ENCODE peak calls at places on chromosomes 3 and 15, in nine cellular contexts. One of them, this sample, is unnamed.

GRCh38 chr3:30353711-30354467 is 252.5 kb upstream of the TGFBR2 start:
- DNase-seq in right cardiac atrium: no peak
- DNase-seq in cardiac muscle cell: no peak
- DNase-seq in thoracic aorta: no peak
- DNase-seq in dorsolateral prefrontal cortex: no peak
- DNase-seq in BJ: no peak
- DNase-seq in CD4-positive, alpha-beta memory T cell: peak; percentile 88
- DNase-seq in brain microvascular endothelial cell: no peak
- DNase-seq in adipocyte: no peak
- DNase-seq in this sample: no peak

GRCh38 chr3:125177746-125178145 is 34.8 kb downstream of the SLC12A8 start:
- DNase-seq in right cardiac atrium: no peak
- DNase-seq in cardiac muscle cell: no peak
- DNase-seq in thoracic aorta: no peak
- DNase-seq in dorsolateral prefrontal cortex: no peak
- DNase-seq in BJ: no peak
- DNase-seq in CD4-positive, alpha-beta memory T cell: no peak
- DNase-seq in brain microvascular endothelial cell: no peak
- DNase-seq in adipocyte: no peak
- DNase-seq in this sample: no peak

GRCh38 chr3:187139126-187139894 is at the start of gene RPL39L:
- DNase-seq in right cardiac atrium: peak; percentile 85
- DNase-seq in cardiac muscle cell: peak; percentile 91
- DNase-seq in thoracic aorta: peak; percentile 21
- DNase-seq in dorsolateral prefrontal cortex: peak; percentile 70
- DNase-seq in BJ: peak; percentile 23
- DNase-seq in CD4-positive, alpha-beta memory T cell: peak; percentile 91
- DNase-seq in brain microvascular endothelial cell: peak; percentile 77
- DNase-seq in adipocyte: peak; percentile 94
- DNase-seq in this sample: peak; percentile 83

GRCh38 chr3:48217449-48217848 is 5.8 kb upstream of the CAMP start:
- DNase-seq in right cardiac atrium: no peak
- DNase-seq in cardiac muscle cell: no peak
- DNase-seq in thoracic aorta: no peak
- DNase-seq in dorsolateral prefrontal cortex: no peak
- DNase-seq in BJ: no peak
- DNase-seq in CD4-positive, alpha-beta memory T cell: no peak
- DNase-seq in brain microvascular endothelial cell: no peak
- DNase-seq in adipocyte: no peak
- DNase-seq in this sample: no peak

GRCh38 chr3:187027531-187027936 is 97.2 kb downstream of the ST6GAL1 start:
- DNase-seq in right cardiac atrium: no peak
- DNase-seq in cardiac muscle cell: no peak
- DNase-seq in thoracic aorta: no peak
- DNase-seq in dorsolateral prefrontal cortex: no peak
- DNase-seq in BJ: no peak
- DNase-seq in CD4-positive, alpha-beta memory T cell: peak; percentile 85
- DNase-seq in brain microvascular endothelial cell: no peak
- DNase-seq in adipocyte: no peak
- DNase-seq in this sample: no peak

GRCh38 chr15:58987036-58987435 is 427 bp upstream of the RNF111 start:
- DNase-seq in right cardiac atrium: no peak
- DNase-seq in cardiac muscle cell: no peak
- DNase-seq in thoracic aorta: no peak
- DNase-seq in dorsolateral prefrontal cortex: no peak
- DNase-seq in BJ: no peak
- DNase-seq in CD4-positive, alpha-beta memory T cell: no peak
- DNase-seq in brain microvascular endothelial cell: no peak
- DNase-seq in adipocyte: peak; percentile 42
- DNase-seq in this sample: no peak

GRCh38 chr3:113985526-113985925 is 37.7 kb downstream of the ZDHHC23 start:
- DNase-seq in right cardiac atrium: no peak
- DNase-seq in cardiac muscle cell: peak; percentile 2
- DNase-seq in thoracic aorta: no peak
- DNase-seq in dorsolateral prefrontal cortex: no peak
- DNase-seq in BJ: no peak
- DNase-seq in CD4-positive, alpha-beta memory T cell: peak; percentile 19
- DNase-seq in brain microvascular endothelial cell: no peak
- DNase-seq in adipocyte: no peak
- DNase-seq in this sample: no peak

GRCh38 chr15:58190419-58190818 is 52.2 kb downstream of the AQP9 start:
- DNase-seq in right cardiac atrium: no peak
- DNase-seq in cardiac muscle cell: no peak
- DNase-seq in thoracic aorta: no peak
- DNase-seq in dorsolateral prefrontal cortex: no peak
- DNase-seq in BJ: no peak
- DNase-seq in CD4-positive, alpha-beta memory T cell: no peak
- DNase-seq in brain microvascular endothelial cell: no peak
- DNase-seq in adipocyte: no peak
- DNase-seq in this sample: no peak

DNA sequence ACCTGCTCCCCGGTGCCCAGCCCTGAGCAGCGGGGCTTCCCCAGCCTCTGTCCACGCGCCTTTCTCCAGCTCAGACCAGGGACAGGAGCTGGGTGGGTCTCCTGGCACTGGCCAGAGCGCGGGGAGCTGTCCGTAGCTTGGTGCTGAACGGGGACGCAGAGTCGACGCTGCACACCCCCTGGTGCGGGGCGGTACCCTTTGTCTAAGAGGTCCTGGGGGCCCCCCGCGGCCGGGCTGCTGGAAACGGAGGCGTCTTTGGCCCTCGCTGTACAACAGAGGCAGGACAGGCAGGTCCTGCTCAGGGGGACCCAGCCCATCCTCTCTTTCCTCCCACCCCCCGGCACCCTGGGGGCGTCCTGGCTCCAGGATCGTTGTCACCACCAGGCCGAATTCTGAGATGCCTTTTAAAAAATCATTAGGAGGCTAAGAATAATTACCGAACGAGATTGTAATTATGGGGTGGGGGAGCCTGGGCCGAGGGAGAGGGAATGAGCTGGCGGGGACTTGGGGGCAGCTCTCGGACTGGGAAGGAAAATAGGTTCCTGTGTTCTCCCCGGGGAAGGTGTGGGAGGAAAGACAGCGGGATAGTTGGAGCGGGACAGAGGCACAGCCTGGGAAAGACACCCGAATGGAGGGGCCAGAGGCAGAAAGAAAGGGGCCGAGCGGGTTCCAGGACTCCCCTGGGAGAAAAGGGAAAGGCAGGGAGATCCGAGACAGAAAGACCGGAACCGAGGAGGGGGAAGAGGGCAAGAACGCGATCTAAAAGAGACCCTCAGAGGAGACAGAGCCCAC is 4.1 kb upstream of the SKOR1 start:
- DNase-seq in right cardiac atrium: peak; percentile 62
- DNase-seq in cardiac muscle cell: peak; percentile 70
- DNase-seq in thoracic aorta: no peak
- DNase-seq in dorsolateral prefrontal cortex: no peak
- DNase-seq in BJ: no peak
- DNase-seq in CD4-positive, alpha-beta memory T cell: no peak
- DNase-seq in brain microvascular endothelial cell: no peak
- DNase-seq in adipocyte: peak; percentile 77
- DNase-seq in this sample: peak; percentile 53
- H3K27me3 ChIP-seq in right cardiac atrium: no peaks in the 10 kb centered on the region
- H3K27me3 ChIP-seq in cardiac muscle cell: peaks cover 100% of the 10 kb centered on the region
- H3K27me3 ChIP-seq in thoracic aorta: peaks cover 52% of the 10 kb centered on the region
- H3K27me3 ChIP-seq in dorsolateral prefrontal cortex: peaks cover 82% of the 10 kb centered on the region
- H3K27me3 ChIP-seq in BJ: peaks cover 69% of the 10 kb centered on the region
- H3K27me3 ChIP-seq in CD4-positive, alpha-beta memory T cell: peaks cover 52% of the 10 kb centered on the region
- H3K27me3 ChIP-seq in brain microvascular endothelial cell: peaks cover 80% of the 10 kb centered on the region
- H3K27me3 ChIP-seq in adipocyte: peaks cover 73% of the 10 kb centered on the region
- H3K27me3 ChIP-seq in this sample: peaks cover 100% of the 10 kb centered on the region

GRCh38 chr15:28907338-28907961 is 21.7 kb downstream of the APBA2 start:
- DNase-seq in right cardiac atrium: no peak
- DNase-seq in cardiac muscle cell: no peak
- DNase-seq in thoracic aorta: no peak
- DNase-seq in dorsolateral prefrontal cortex: peak; percentile 8
- DNase-seq in BJ: no peak
- DNase-seq in CD4-positive, alpha-beta memory T cell: no peak
- DNase-seq in brain microvascular endothelial cell: no peak
- DNase-seq in adipocyte: no peak
- DNase-seq in this sample: no peak
- H3K27me3 ChIP-seq in right cardiac atrium: no peaks in the 10 kb centered on the region
- H3K27me3 ChIP-seq in cardiac muscle cell: no peaks in the 10 kb centered on the region
- H3K27me3 ChIP-seq in thoracic aorta: no peaks in the 10 kb centered on the region
- H3K27me3 ChIP-seq in dorsolateral prefrontal cortex: no peaks in the 10 kb centered on the region
- H3K27me3 ChIP-seq in BJ: no peaks in the 10 kb centered on the region
- H3K27me3 ChIP-seq in CD4-positive, alpha-beta memory T cell: no peaks in the 10 kb centered on the region
- H3K27me3 ChIP-seq in brain microvascular endothelial cell: no peaks in the 10 kb centered on the region
- H3K27me3 ChIP-seq in adipocyte: peaks cover 7% of the 10 kb centered on the region
- H3K27me3 ChIP-seq in this sample: peaks cover 43% of the 10 kb centered on the region

DNA sequence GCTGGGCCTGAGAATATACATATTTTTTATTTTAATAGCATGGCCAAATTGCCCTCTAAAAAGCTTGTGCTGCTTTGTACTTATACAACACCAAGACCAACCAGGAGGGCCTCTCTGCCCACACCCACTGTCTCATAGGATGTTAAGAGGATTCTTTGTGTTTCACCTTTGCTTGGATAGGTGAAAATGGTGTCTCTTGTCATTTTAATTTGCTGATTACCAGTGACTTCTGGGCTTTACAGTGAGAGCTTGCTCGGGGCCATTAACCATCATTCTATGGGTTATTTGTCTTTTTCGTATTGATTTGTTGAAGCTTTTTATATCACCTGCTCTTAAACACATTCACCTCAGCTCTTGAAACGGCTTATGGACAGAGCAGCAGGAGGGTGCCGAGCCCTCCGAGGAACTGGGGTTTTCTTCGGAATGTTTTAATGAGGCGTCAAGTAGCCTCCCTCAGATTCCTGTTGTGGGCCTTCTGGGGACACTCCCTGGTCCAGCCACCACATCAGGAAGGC is 10.5 kb downstream of the PTH1R start:
- DNase-seq in right cardiac atrium: no peak
- DNase-seq in cardiac muscle cell: no peak
- DNase-seq in thoracic aorta: no peak
- DNase-seq in dorsolateral prefrontal cortex: no peak
- DNase-seq in BJ: no peak
- DNase-seq in CD4-positive, alpha-beta memory T cell: no peak
- DNase-seq in brain microvascular endothelial cell: no peak
- DNase-seq in adipocyte: no peak
- DNase-seq in this sample: no peak
- H3K27me3 ChIP-seq in right cardiac atrium: no peaks in the 10 kb centered on the region
- H3K27me3 ChIP-seq in cardiac muscle cell: no peaks in the 10 kb centered on the region
- H3K27me3 ChIP-seq in thoracic aorta: no peaks in the 10 kb centered on the region
- H3K27me3 ChIP-seq in dorsolateral prefrontal cortex: no peaks in the 10 kb centered on the region
- H3K27me3 ChIP-seq in BJ: peaks cover 26% of the 10 kb centered on the region
- H3K27me3 ChIP-seq in CD4-positive, alpha-beta memory T cell: peaks cover 16% of the 10 kb centered on the region
- H3K27me3 ChIP-seq in brain microvascular endothelial cell: peaks cover 29% of the 10 kb centered on the region
- H3K27me3 ChIP-seq in adipocyte: peaks cover 19% of the 10 kb centered on the region
- H3K27me3 ChIP-seq in this sample: peaks cover 16% of the 10 kb centered on the region

GRCh38 chr3:184259878-184260570 is 1.3 kb downstream of the CAMK2N2 start:
- DNase-seq in right cardiac atrium: peak; percentile 34
- DNase-seq in cardiac muscle cell: peak; percentile 44
- DNase-seq in thoracic aorta: no peak
- DNase-seq in dorsolateral prefrontal cortex: no peak
- DNase-seq in BJ: no peak
- DNase-seq in CD4-positive, alpha-beta memory T cell: peak; percentile 46
- DNase-seq in brain microvascular endothelial cell: peak; percentile 20
- DNase-seq in adipocyte: peak; percentile 77
- DNase-seq in this sample: peak; percentile 29

GRCh38 chr3:184259396-184259877 is 1.9 kb downstream of the CAMK2N2 start:
- DNase-seq in right cardiac atrium: no peak
- DNase-seq in cardiac muscle cell: no peak
- DNase-seq in thoracic aorta: no peak
- DNase-seq in dorsolateral prefrontal cortex: no peak
- DNase-seq in BJ: no peak
- DNase-seq in CD4-positive, alpha-beta memory T cell: no peak
- DNase-seq in brain microvascular endothelial cell: no peak
- DNase-seq in adipocyte: no peak
- DNase-seq in this sample: no peak

GRCh38 chr3:184262166-184262926 is 993 bp upstream of the CAMK2N2 start:
- DNase-seq in right cardiac atrium: no peak
- DNase-seq in cardiac muscle cell: no peak
- DNase-seq in thoracic aorta: no peak
- DNase-seq in dorsolateral prefrontal cortex: no peak
- DNase-seq in BJ: no peak
- DNase-seq in CD4-positive, alpha-beta memory T cell: peak; percentile 23
- DNase-seq in brain microvascular endothelial cell: no peak
- DNase-seq in adipocyte: peak; percentile 11
- DNase-seq in this sample: no peak

GRCh38 chr3:184261270-184262165 is at the start of gene CAMK2N2:
- DNase-seq in right cardiac atrium: peak; percentile 59
- DNase-seq in cardiac muscle cell: peak; percentile 80
- DNase-seq in thoracic aorta: no peak
- DNase-seq in dorsolateral prefrontal cortex: peak; percentile 54
- DNase-seq in BJ: no peak
- DNase-seq in CD4-positive, alpha-beta memory T cell: peak; percentile 31
- DNase-seq in brain microvascular endothelial cell: peak; percentile 31
- DNase-seq in adipocyte: peak; percentile 72
- DNase-seq in this sample: peak; percentile 46

DNA sequence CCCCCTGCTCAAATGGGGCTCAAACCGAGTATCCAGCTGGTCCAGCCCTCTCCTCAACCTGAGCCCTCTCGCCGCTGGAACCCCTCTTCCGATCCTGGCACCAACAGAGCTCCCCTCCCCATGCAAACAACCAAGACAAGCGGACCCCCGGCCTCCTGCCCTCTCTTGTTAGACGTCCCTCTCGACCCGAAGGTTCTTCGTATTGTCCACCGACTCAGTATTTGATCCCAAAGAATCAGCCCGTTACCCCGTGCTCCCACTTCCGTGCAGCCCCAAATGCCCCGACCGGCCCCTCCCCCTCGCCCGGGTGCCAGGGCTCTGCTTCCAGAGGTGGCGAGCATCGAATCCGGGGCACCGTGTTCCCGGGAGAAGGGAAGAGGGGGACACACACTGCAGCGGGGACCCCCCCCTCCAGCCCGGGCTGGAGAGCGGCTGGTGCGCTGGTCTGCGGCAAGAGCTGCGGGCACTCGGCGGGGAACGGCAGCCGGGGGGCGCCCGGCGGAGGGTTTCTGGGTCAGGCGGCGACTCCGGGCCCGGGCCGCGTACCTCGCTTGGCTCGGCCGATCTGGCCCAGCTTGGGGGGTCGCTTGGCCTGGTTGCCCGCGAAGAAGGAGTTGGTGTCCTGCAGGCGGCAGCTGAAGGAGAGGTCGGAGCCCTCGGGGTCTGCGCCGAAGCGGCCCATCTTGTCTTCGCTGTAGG is 633 bp downstream of the CAMK2N2 start:
- DNase-seq in right cardiac atrium: no peak
- DNase-seq in cardiac muscle cell: no peak
- DNase-seq in thoracic aorta: no peak
- DNase-seq in dorsolateral prefrontal cortex: no peak
- DNase-seq in BJ: no peak
- DNase-seq in CD4-positive, alpha-beta memory T cell: peak; percentile 8
- DNase-seq in brain microvascular endothelial cell: no peak
- DNase-seq in adipocyte: peak; percentile 4
- DNase-seq in this sample: no peak
- H3K27me3 ChIP-seq in right cardiac atrium: no peaks in the 10 kb centered on the region
- H3K27me3 ChIP-seq in cardiac muscle cell: peaks cover 83% of the 10 kb centered on the region
- H3K27me3 ChIP-seq in thoracic aorta: peaks cover 18% of the 10 kb centered on the region
- H3K27me3 ChIP-seq in dorsolateral prefrontal cortex: peaks cover 17% of the 10 kb centered on the region
- H3K27me3 ChIP-seq in BJ: peaks cover 11% of the 10 kb centered on the region
- H3K27me3 ChIP-seq in CD4-positive, alpha-beta memory T cell: no peaks in the 10 kb centered on the region
- H3K27me3 ChIP-seq in brain microvascular endothelial cell: peaks cover 1% of the 10 kb centered on the region
- H3K27me3 ChIP-seq in adipocyte: peaks cover 6% of the 10 kb centered on the region
- H3K27me3 ChIP-seq in this sample: peaks cover 78% of the 10 kb centered on the region

This sample was measured in left ventricle myocardium inferior.